ENCODE peak calls at places on chromosome 10, in four cellular contexts. M is endothelial cell, E is dermis microvascular lymphatic vessel endothelial cell, U is NCI-H82. A is an unnamed sample.

GRCh38 chr10:87590705-87591588 is 68.7 kb upstream of the PAPSS2 start:
- DNase-seq in M (no peak), U (no peak), E (no peak), A (no peak)

GRCh38 chr10:80498039-80498832 is 39.5 kb upstream of the SH2D4B start:
- DNase-seq in M (no peak), E (no peak), U (peak), A (no peak)

GRCh38 chr10:101566333-101567164 is 21.5 kb downstream of the POLL start:
- DNase-seq in U (no peak), E (peak), M (peak), A (no peak)

GRCh38 chr10:51879238-51879637 is 179.8 kb upstream of the CSTF2T start:
- DNase-seq in E (peak), M (no peak), U (no peak), A (peak)

GRCh38 chr10:88642991-88643390 is 21.3 kb upstream of the LIPF start:
- DNase-seq in E (no peak), U (no peak), M (no peak), A (no peak)

GRCh38 chr10:114550756-114551290 is 107.3 kb downstream of the ABLIM1 start:
- DNase-seq in U (peak), M (no peak), E (peak), A (no peak)

GRCh38 chr10:113111900-113112853 is 162.1 kb downstream of the TCF7L2 start:
- DNase-seq in M (no peak), E (no peak), U (no peak), A (no peak)

GRCh38 chr10:14611971-14612693 is 162.6 kb downstream of the FAM107B start:
- DNase-seq in U (no peak), E (no peak), M (no peak), A (no peak)

GRCh38 chr10:102859911-102860310 is 5.9 kb downstream of the BORCS7 start:
- DNase-seq in E (no peak), U (no peak), M (no peak), A (no peak)

GRCh38 chr10:34800624-34801023 is 14.5 kb downstream of the PARD3 start:
- DNase-seq in M (no peak), E (no peak), U (no peak), A (no peak)

GRCh38 chr10:126041804-126042231 is 145.5 kb downstream of the FANK1 start:
- DNase-seq in M (peak), E (peak), U (peak), A (peak)

GRCh38 chr10:69439813-69440506 is 11.3 kb upstream of the TSPAN15 start:
- DNase-seq in M (no peak), E (no peak), U (peak), A (no peak)

GRCh38 chr10:92997620-92998019 is 63.0 kb upstream of the CYP26C1 start:
- DNase-seq in U (no peak), M (no peak), E (no peak), A (no peak)

GRCh38 chr10:96321822-96322221 is 17.6 kb downstream of the DNTT start:
- DNase-seq in U (no peak), M (no peak), E (no peak), A (no peak)

GRCh38 chr10:96556003-96556402 is 30.8 kb downstream of the TM9SF3 start:
- DNase-seq in U (peak), E (peak), M (no peak), A (no peak)

GRCh38 chr10:62980697-62981495 is 152.2 kb upstream of the NRBF2 start:
- DNase-seq in U (no peak), E (no peak), M (no peak), A (peak)

GRCh38 chr10:116668446-116668845 is 47.7 kb downstream of the PNLIPRP2 start:
- DNase-seq in M (no peak), E (no peak), U (no peak), A (no peak)

GRCh38 chr10:72364239-72364777 is 9.6 kb upstream of the DNAJB12 start:
- DNase-seq in M (peak), U (peak), E (peak), A (peak)

GRCh38 chr10:112271982-112272381 is 11.2 kb upstream of the TECTB start:
- DNase-seq in M (no peak), E (no peak), U (no peak), A (no peak)

GRCh38 chr10:132347211-132347930 is 15.4 kb downstream of the LRRC27 start:
- DNase-seq in E (no peak), U (no peak), M (no peak), A (no peak)

GRCh38 chr10:62354941-62355340 is 19.2 kb upstream of the ZNF365 start:
- DNase-seq in U (no peak), E (no peak), M (no peak), A (no peak)

GRCh38 chr10:93198401-93199175 is 124.9 kb downstream of the CYP26A1 start:
- DNase-seq in E (no peak), U (no peak), M (no peak), A (no peak)

GRCh38 chr10:35398355-35398754 is 62.0 kb downstream of the CCNY start:
- DNase-seq in E (no peak), M (no peak), U (peak), A (no peak)

GRCh38 chr10:71812016-71812912 is 38.8 kb downstream of the PSAP start:
- DNase-seq in U (peak), E (peak), M (peak), A (peak)

GRCh38 chr10:57905866-57906265 is 361.8 kb downstream of the IPMK start:
- DNase-seq in E (no peak), M (no peak), U (peak), A (no peak)

GRCh38 chr10:89524279-89524678 is 11.1 kb downstream of the SLC16A12 start:
- DNase-seq in E (no peak), M (no peak), U (no peak), A (no peak)

GRCh38 chr10:34959786-34960185 is 130.4 kb downstream of the CUL2 start:
- DNase-seq in M (no peak), U (no peak), E (no peak), A (no peak)

GRCh38 chr10:122555431-122555830 is 5.1 kb upstream of the DMBT1 start:
- DNase-seq in U (peak), M (no peak), E (no peak), A (no peak)

GRCh38 chr10:73493781-73494180 is 2.0 kb downstream of the PPP3CB start:
- DNase-seq in M (no peak), U (no peak), E (no peak), A (no peak)

GRCh38 chr10:75408911-75409885 is 7.6 kb upstream of the ZNF503 start:
- DNase-seq in M (peak), E (peak), U (peak), A (no peak)

GRCh38 chr10:112258407-112258806 is 24.8 kb upstream of the TECTB start:
- DNase-seq in M (no peak), U (no peak), E (no peak), A (no peak)

GRCh38 chr10:124048371-124049290 is 44.8 kb downstream of the CHST15 start:
- DNase-seq in E (no peak), U (no peak), M (no peak), A (no peak)

GRCh38 chr10:28384557-28384956 is 81.7 kb upstream of the MPP7 start:
- DNase-seq in M (no peak), U (no peak), E (no peak), A (no peak)

GRCh38 chr10:90857635-90858488 is at the start of gene HTR7:
- DNase-seq in E (peak), M (peak), U (peak), A (peak)

GRCh38 chr10:1434202-1434601 is 303.1 kb downstream of the ADARB2 start:
- DNase-seq in E (no peak), U (no peak), M (no peak), A (no peak)

GRCh38 chr10:88928254-88928653 is 24.3 kb downstream of the ACTA2 start:
- DNase-seq in E (no peak), U (no peak), M (no peak), A (no peak)

GRCh38 chr10:29585488-29585976 is 49.2 kb downstream of the SVIL start:
- DNase-seq in E (peak), M (no peak), U (peak), A (no peak)

GRCh38 chr10:24908793-24909423 is 43.5 kb downstream of the PRTFDC1 start:
- DNase-seq in U (no peak), E (peak), M (no peak), A (no peak)

A was measured in T-helper 2 cell treated with Interferon-gamma antibody and Interleukin-4, amounts not matched to agents 5 μg/mL and 100 μg/mL, for 36 hours.